ENCODE peak calls at places on chromosome 5, in nine cellular contexts. One of them, this sample, is unnamed.

GRCh38 chr5:77560677-77561263 is 68.7 kb upstream of the WDR41 start:
- DNase-seq in ovary: no peak
- DNase-seq in A549: peak
- DNase-seq in left lung: no peak
- DNase-seq in heart left ventricle: no peak
- DNase-seq in IMR-90: peak
- DNase-seq in adrenal gland: no peak
- DNase-seq in thoracic aorta: no peak
- DNase-seq in gastrocnemius medialis: no peak
- DNase-seq in this sample: no peak

GRCh38 chr5:171494452-171495121 is 75.1 kb downstream of the FGF18 start:
- DNase-seq in ovary: peak
- DNase-seq in A549: peak
- DNase-seq in left lung: peak
- DNase-seq in heart left ventricle: peak
- DNase-seq in IMR-90: peak
- DNase-seq in adrenal gland: peak
- DNase-seq in thoracic aorta: peak
- DNase-seq in gastrocnemius medialis: peak
- DNase-seq in this sample: peak

GRCh38 chr5:28648108-28648507 is 1609.7 kb upstream of the CDH9 start:
- DNase-seq in ovary: no peak
- DNase-seq in A549: peak
- DNase-seq in left lung: no peak
- DNase-seq in heart left ventricle: no peak
- DNase-seq in IMR-90: no peak
- DNase-seq in adrenal gland: no peak
- DNase-seq in thoracic aorta: no peak
- DNase-seq in gastrocnemius medialis: no peak
- DNase-seq in this sample: no peak

GRCh38 chr5:180159756-180160155 is 49.3 kb downstream of the RASGEF1C start:
- DNase-seq in ovary: no peak
- DNase-seq in A549: no peak
- DNase-seq in left lung: no peak
- DNase-seq in heart left ventricle: no peak
- DNase-seq in IMR-90: peak
- DNase-seq in adrenal gland: no peak
- DNase-seq in thoracic aorta: no peak
- DNase-seq in gastrocnemius medialis: no peak
- DNase-seq in this sample: no peak

GRCh38 chr5:103262422-103262871 is 3.9 kb downstream of the MACIR start:
- DNase-seq in ovary: no peak
- DNase-seq in A549: no peak
- DNase-seq in left lung: no peak
- DNase-seq in heart left ventricle: no peak
- DNase-seq in IMR-90: peak
- DNase-seq in adrenal gland: no peak
- DNase-seq in thoracic aorta: no peak
- DNase-seq in gastrocnemius medialis: no peak
- DNase-seq in this sample: no peak

GRCh38 chr5:90640484-90641059 is 82.0 kb downstream of the ADGRV1 start:
- DNase-seq in ovary: no peak
- DNase-seq in A549: no peak
- DNase-seq in left lung: no peak
- DNase-seq in heart left ventricle: no peak
- DNase-seq in IMR-90: no peak
- DNase-seq in adrenal gland: no peak
- DNase-seq in thoracic aorta: no peak
- DNase-seq in gastrocnemius medialis: no peak
- DNase-seq in this sample: no peak

GRCh38 chr5:174553556-174553955 is 170.8 kb upstream of the MSX2 start:
- DNase-seq in ovary: no peak
- DNase-seq in A549: no peak
- DNase-seq in left lung: no peak
- DNase-seq in heart left ventricle: no peak
- DNase-seq in IMR-90: no peak
- DNase-seq in adrenal gland: peak
- DNase-seq in thoracic aorta: peak
- DNase-seq in gastrocnemius medialis: no peak
- DNase-seq in this sample: peak

GRCh38 chr5:431001-431710 is 11.8 kb upstream of the EXOC3 start:
- DNase-seq in ovary: no peak
- DNase-seq in A549: peak
- DNase-seq in left lung: no peak
- DNase-seq in heart left ventricle: no peak
- DNase-seq in IMR-90: peak
- DNase-seq in adrenal gland: no peak
- DNase-seq in thoracic aorta: no peak
- DNase-seq in gastrocnemius medialis: no peak
- DNase-seq in this sample: no peak

GRCh38 chr5:43191740-43192557 is at the start of gene NIM1K:
- DNase-seq in ovary: peak
- DNase-seq in A549: peak
- DNase-seq in left lung: peak
- DNase-seq in heart left ventricle: peak
- DNase-seq in IMR-90: peak
- DNase-seq in adrenal gland: peak
- DNase-seq in thoracic aorta: peak
- DNase-seq in gastrocnemius medialis: peak
- DNase-seq in this sample: peak

GRCh38 chr5:54753753-54754152 is 231.6 kb downstream of the ESM1 start:
- DNase-seq in ovary: no peak
- DNase-seq in A549: no peak
- DNase-seq in left lung: no peak
- DNase-seq in heart left ventricle: no peak
- DNase-seq in IMR-90: no peak
- DNase-seq in adrenal gland: no peak
- DNase-seq in thoracic aorta: no peak
- DNase-seq in gastrocnemius medialis: no peak
- DNase-seq in this sample: no peak
- H3K27ac ChIP-seq in ovary: no peak
- H3K27ac ChIP-seq in A549: no peak
- H3K27ac ChIP-seq in left lung: no peak
- H3K27ac ChIP-seq in heart left ventricle: no peak
- H3K27ac ChIP-seq in IMR-90: peak
- H3K27ac ChIP-seq in adrenal gland: no peak
- H3K27ac ChIP-seq in thoracic aorta: no peak
- H3K27ac ChIP-seq in gastrocnemius medialis: no peak
- H3K27ac ChIP-seq in this sample: no peak

GRCh38 chr5:135190345-135191083 is 156.5 kb upstream of the PITX1 start:
- DNase-seq in ovary: no peak
- DNase-seq in A549: no peak
- DNase-seq in left lung: no peak
- DNase-seq in heart left ventricle: no peak
- DNase-seq in IMR-90: no peak
- DNase-seq in adrenal gland: no peak
- DNase-seq in thoracic aorta: no peak
- DNase-seq in gastrocnemius medialis: no peak
- DNase-seq in this sample: no peak
- H3K4me3 ChIP-seq in ovary: peak
- H3K4me3 ChIP-seq in A549: peak
- H3K4me3 ChIP-seq in left lung: peak
- H3K4me3 ChIP-seq in heart left ventricle: no peak
- H3K4me3 ChIP-seq in IMR-90: no peak
- H3K4me3 ChIP-seq in adrenal gland: peak
- H3K4me3 ChIP-seq in thoracic aorta: peak
- H3K4me3 ChIP-seq in gastrocnemius medialis: peak
- H3K4me3 ChIP-seq in this sample: peak

GRCh38 chr5:61277781-61278180 is 54.3 kb upstream of the ZSWIM6 start:
- DNase-seq in ovary: no peak
- DNase-seq in A549: no peak
- DNase-seq in left lung: peak
- DNase-seq in heart left ventricle: no peak
- DNase-seq in IMR-90: no peak
- DNase-seq in adrenal gland: no peak
- DNase-seq in thoracic aorta: no peak
- DNase-seq in gastrocnemius medialis: no peak
- DNase-seq in this sample: no peak

GRCh38 chr5:61279725-61280124 is 52.3 kb upstream of the ZSWIM6 start:
- DNase-seq in ovary: no peak
- DNase-seq in A549: no peak
- DNase-seq in left lung: no peak
- DNase-seq in heart left ventricle: no peak
- DNase-seq in IMR-90: peak
- DNase-seq in adrenal gland: no peak
- DNase-seq in thoracic aorta: no peak
- DNase-seq in gastrocnemius medialis: no peak
- DNase-seq in this sample: no peak

GRCh38 chr5:61275841-61276240 is 56.2 kb upstream of the ZSWIM6 start:
- DNase-seq in ovary: no peak
- DNase-seq in A549: no peak
- DNase-seq in left lung: peak
- DNase-seq in heart left ventricle: peak
- DNase-seq in IMR-90: peak
- DNase-seq in adrenal gland: peak
- DNase-seq in thoracic aorta: peak
- DNase-seq in gastrocnemius medialis: peak
- DNase-seq in this sample: peak

GRCh38 chr5:61274561-61274960 is 57.5 kb upstream of the ZSWIM6 start:
- DNase-seq in ovary: no peak
- DNase-seq in A549: no peak
- DNase-seq in left lung: no peak
- DNase-seq in heart left ventricle: no peak
- DNase-seq in IMR-90: peak
- DNase-seq in adrenal gland: no peak
- DNase-seq in thoracic aorta: no peak
- DNase-seq in gastrocnemius medialis: no peak
- DNase-seq in this sample: no peak

DNA sequence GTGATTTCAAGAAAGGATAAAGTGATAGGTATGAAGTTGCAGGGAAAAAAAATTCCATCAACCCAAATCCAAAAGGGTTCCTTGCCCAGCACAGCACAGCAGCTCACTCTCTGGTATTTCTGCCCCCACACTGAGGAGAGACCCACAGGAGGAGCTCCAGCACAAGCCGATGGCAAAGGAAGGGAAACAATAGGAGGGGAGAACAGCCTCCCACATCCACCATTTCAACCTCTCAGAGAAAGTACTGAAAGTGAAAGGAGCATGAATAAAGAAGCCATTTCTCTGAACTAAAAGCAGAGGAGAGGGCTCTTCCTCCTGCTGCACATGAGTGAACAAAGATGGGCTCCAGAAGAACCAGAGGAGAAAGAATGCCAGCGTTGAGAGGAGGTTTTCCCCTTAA is 54.9 kb upstream of the ZSWIM6 start:
- DNase-seq in ovary: no peak
- DNase-seq in A549: no peak
- DNase-seq in left lung: no peak
- DNase-seq in heart left ventricle: no peak
- DNase-seq in IMR-90: peak
- DNase-seq in adrenal gland: no peak
- DNase-seq in thoracic aorta: no peak
- DNase-seq in gastrocnemius medialis: no peak
- DNase-seq in this sample: no peak
- H3K27ac ChIP-seq in ovary: no peak
- H3K27ac ChIP-seq in A549: peak
- H3K27ac ChIP-seq in left lung: peak
- H3K27ac ChIP-seq in heart left ventricle: no peak
- H3K27ac ChIP-seq in IMR-90: peak
- H3K27ac ChIP-seq in adrenal gland: no peak
- H3K27ac ChIP-seq in thoracic aorta: peak
- H3K27ac ChIP-seq in gastrocnemius medialis: no peak
- H3K27ac ChIP-seq in this sample: no peak

DNA sequence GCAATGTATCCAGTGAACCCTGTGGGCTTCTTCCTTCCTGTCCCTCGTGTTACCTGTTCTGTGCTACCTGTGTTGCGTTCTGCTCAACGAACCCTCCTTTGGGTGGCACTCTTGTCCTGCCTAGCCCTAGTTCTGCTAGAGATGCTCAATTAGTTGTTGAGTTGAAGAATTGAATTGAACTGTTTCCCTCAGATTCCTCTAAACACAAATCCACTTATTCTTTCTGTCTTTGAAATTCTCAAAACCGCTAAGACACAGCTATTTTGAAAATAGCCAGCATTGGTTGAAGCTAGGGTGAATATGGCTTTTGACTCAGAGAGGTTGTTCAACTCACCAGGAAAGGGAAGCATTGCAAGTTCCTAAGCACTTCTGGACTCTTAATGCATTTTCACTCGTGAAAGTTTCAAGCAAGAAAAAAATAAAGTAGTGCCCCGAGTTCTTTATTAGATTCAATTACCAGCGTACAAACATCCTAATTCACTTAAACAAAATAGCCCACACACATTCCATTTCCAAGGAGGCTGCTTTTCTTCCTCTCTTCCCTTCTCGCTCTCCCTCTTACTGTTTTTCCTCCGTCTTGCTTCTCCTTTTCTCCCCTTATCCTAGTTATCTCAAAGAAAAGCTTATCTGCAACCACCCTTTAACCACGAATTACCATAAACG is 648 bp upstream of the ITGA1 start:
- DNase-seq in ovary: no peak
- DNase-seq in A549: no peak
- DNase-seq in left lung: peak
- DNase-seq in heart left ventricle: no peak
- DNase-seq in IMR-90: peak
- DNase-seq in adrenal gland: no peak
- DNase-seq in thoracic aorta: no peak
- DNase-seq in gastrocnemius medialis: no peak
- DNase-seq in this sample: no peak
- H3K4me3 ChIP-seq in ovary: peak
- H3K4me3 ChIP-seq in A549: peak
- H3K4me3 ChIP-seq in left lung: peak
- H3K4me3 ChIP-seq in heart left ventricle: peak
- H3K4me3 ChIP-seq in IMR-90: peak
- H3K4me3 ChIP-seq in adrenal gland: peak
- H3K4me3 ChIP-seq in thoracic aorta: peak
- H3K4me3 ChIP-seq in gastrocnemius medialis: peak
- H3K4me3 ChIP-seq in this sample: peak

GRCh38 chr5:65951330-65951729 is 25.0 kb downstream of the ERBIN start:
- DNase-seq in ovary: no peak
- DNase-seq in A549: no peak
- DNase-seq in left lung: no peak
- DNase-seq in heart left ventricle: no peak
- DNase-seq in IMR-90: no peak
- DNase-seq in adrenal gland: no peak
- DNase-seq in thoracic aorta: no peak
- DNase-seq in gastrocnemius medialis: no peak
- DNase-seq in this sample: no peak
- H3K27ac ChIP-seq in ovary: no peak
- H3K27ac ChIP-seq in A549: no peak
- H3K27ac ChIP-seq in left lung: no peak
- H3K27ac ChIP-seq in heart left ventricle: no peak
- H3K27ac ChIP-seq in IMR-90: no peak
- H3K27ac ChIP-seq in adrenal gland: no peak
- H3K27ac ChIP-seq in thoracic aorta: no peak
- H3K27ac ChIP-seq in gastrocnemius medialis: peak
- H3K27ac ChIP-seq in this sample: peak

GRCh38 chr5:31161772-31162171 is 31.7 kb upstream of the CDH6 start:
- DNase-seq in ovary: no peak
- DNase-seq in A549: no peak
- DNase-seq in left lung: no peak
- DNase-seq in heart left ventricle: no peak
- DNase-seq in IMR-90: no peak
- DNase-seq in adrenal gland: no peak
- DNase-seq in thoracic aorta: no peak
- DNase-seq in gastrocnemius medialis: no peak
- DNase-seq in this sample: no peak
- H3K4me3 ChIP-seq in ovary: no peak
- H3K4me3 ChIP-seq in A549: no peak
- H3K4me3 ChIP-seq in left lung: no peak
- H3K4me3 ChIP-seq in heart left ventricle: no peak
- H3K4me3 ChIP-seq in IMR-90: no peak
- H3K4me3 ChIP-seq in adrenal gland: no peak
- H3K4me3 ChIP-seq in thoracic aorta: peak
- H3K4me3 ChIP-seq in gastrocnemius medialis: no peak
- H3K4me3 ChIP-seq in this sample: no peak

GRCh38 chr5:138391859-138392386 is 39.4 kb downstream of the KDM3B start:
- DNase-seq in ovary: no peak
- DNase-seq in A549: no peak
- DNase-seq in left lung: no peak
- DNase-seq in heart left ventricle: peak
- DNase-seq in IMR-90: no peak
- DNase-seq in adrenal gland: no peak
- DNase-seq in thoracic aorta: no peak
- DNase-seq in gastrocnemius medialis: peak
- DNase-seq in this sample: peak
- H3K27ac ChIP-seq in ovary: no peak
- H3K27ac ChIP-seq in A549: no peak
- H3K27ac ChIP-seq in left lung: no peak
- H3K27ac ChIP-seq in heart left ventricle: peak
- H3K27ac ChIP-seq in IMR-90: no peak
- H3K27ac ChIP-seq in adrenal gland: no peak
- H3K27ac ChIP-seq in thoracic aorta: no peak
- H3K27ac ChIP-seq in gastrocnemius medialis: peak
- H3K27ac ChIP-seq in this sample: peak

This sample was measured in psoas muscle.